ENCODE peak calls at places on chromosomes 3 and 15, in ten cellular contexts. S is CD4-positive, alpha-beta T cell; I is A673; H is GM13977; V is lower lobe of right lung; G is CD8-positive, alpha-beta T cell; W is nephron progenitor cell; Q is progenitor cell of endocrine pancreas; N is fibroblast of lung; P is upper lobe of right lung. T is an unnamed sample.

GRCh38 chr3:70620367-70620766 is 307.9 kb upstream of the MDFIC2 start:
- DNase-seq in V (no peak), N (no peak), Q (no peak), S (no peak), H (no peak), G (no peak), I (no peak), P (no peak), W (no peak), T (no peak)

GRCh38 chr15:78712797-78713515 is 71.9 kb upstream of the CHRNB4 start:
- DNase-seq in W (no peak), P (no peak), G (no peak), H (no peak), S (no peak), V (no peak), Q (no peak), I (no peak), N (no peak), T (no peak)

GRCh38 chr15:49865925-49866757 is 245.3 kb downstream of the DTWD1 start:
- DNase-seq in G (no peak), H (no peak), P (no peak), Q (no peak), V (no peak), S (no peak), N (no peak), I (no peak), W (no peak), T (no peak)

GRCh38 chr3:98650966-98651765 is 57.8 kb upstream of the CPOX start:
- DNase-seq in G (no peak), H (no peak), Q (no peak), P (no peak), V (no peak), I (no peak), W (no peak), N (no peak), S (no peak), T (no peak)

GRCh38 chr3:130905551-130905950 is 11.7 kb downstream of the ATP2C1 start:
- DNase-seq in W (no peak), P (no peak), V (no peak), I (peak), G (no peak), S (no peak), Q (no peak), N (no peak), H (no peak), T (no peak)

GRCh38 chr3:102529452-102529851 is 94.6 kb downstream of the ZPLD1 start:
- DNase-seq in G (no peak), H (no peak), I (peak), W (peak), N (peak), S (no peak), P (no peak), V (no peak), Q (no peak), T (no peak)

GRCh38 chr15:64019764-64020163 is 26.5 kb downstream of the DAPK2 start:
- DNase-seq in G (no peak), N (peak), V (no peak), S (no peak), H (no peak), I (no peak), W (no peak), Q (no peak), P (no peak), T (no peak)

GRCh38 chr3:17605032-17605431 is 137.4 kb downstream of the TBC1D5 start:
- DNase-seq in Q (no peak), S (no peak), G (no peak), P (no peak), N (peak), V (no peak), I (peak), W (no peak), H (no peak), T (no peak)

GRCh38 chr15:70792171-70792573 is 28.8 kb upstream of the UACA start:
- DNase-seq in W (no peak), S (no peak), G (no peak), I (no peak), P (no peak), N (peak), V (no peak), Q (no peak), H (no peak), T (no peak)

GRCh38 chr3:66675383-66675782 is 174.6 kb upstream of the LRIG1 start:
- DNase-seq in V (no peak), W (no peak), N (peak), H (no peak), S (no peak), P (no peak), I (no peak), Q (no peak), G (no peak), T (no peak)

GRCh38 chr3:104907507-104907906 is 459.2 kb upstream of the ALCAM start:
- DNase-seq in H (no peak), G (no peak), P (no peak), N (peak), I (peak), S (no peak), W (no peak), V (no peak), Q (no peak), T (no peak)

DNA sequence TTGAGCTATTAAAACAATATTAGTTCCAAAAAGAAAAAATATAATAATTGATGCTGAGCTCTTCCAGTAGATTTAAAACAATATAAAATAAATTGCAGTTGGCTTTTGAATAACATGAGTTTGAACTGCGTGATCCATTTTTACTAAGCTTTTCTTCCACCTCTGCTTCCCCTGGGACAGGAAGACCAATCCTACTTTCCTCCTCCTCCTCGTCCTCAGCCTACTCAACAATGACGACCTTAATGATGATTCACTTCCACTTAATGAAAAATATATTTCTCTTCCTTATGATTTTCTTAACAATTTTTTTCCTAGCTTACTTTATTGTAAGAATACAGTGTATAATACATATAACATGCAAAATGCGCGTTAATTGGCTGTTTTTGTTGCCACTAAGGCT is 78.9 kb upstream of the THRB start:
- DNase-seq in Q (no peak), P (no peak), H (no peak), G (no peak), V (no peak), S (no peak), W (no peak), N (no peak), I (no peak), T (no peak)
- TF ChIP-seq CTCF in Q (no peak), P (no peak), H (no peak), G (no peak), V (no peak), S (no peak), W (no peak), N (no peak), I (no peak), T (no peak)

GRCh38 chr3:174958671-174959328 is 99.7 kb downstream of the NAALADL2 start:
- DNase-seq in H (no peak), P (no peak), G (no peak), V (no peak), W (no peak), N (no peak), I (no peak), Q (no peak), S (no peak), T (no peak)

GRCh38 chr3:174960898-174961297 is 101.8 kb downstream of the NAALADL2 start:
- DNase-seq in V (no peak), N (no peak), G (no peak), Q (no peak), I (no peak), W (no peak), P (no peak), H (no peak), S (no peak), T (no peak)

GRCh38 chr3:174955513-174956001 is 96.4 kb downstream of the NAALADL2 start:
- DNase-seq in W (no peak), G (no peak), S (no peak), P (no peak), I (peak), N (peak), H (no peak), Q (no peak), V (no peak), T (no peak)

GRCh38 chr3:174957581-174958001 is 98.5 kb downstream of the NAALADL2 start:
- DNase-seq in W (no peak), Q (no peak), P (no peak), H (no peak), I (no peak), G (no peak), V (no peak), S (no peak), N (peak), T (no peak)

GRCh38 chr3:174957081-174957480 is 97.9 kb downstream of the NAALADL2 start:
- DNase-seq in I (no peak), N (peak), G (no peak), P (no peak), V (no peak), W (no peak), H (no peak), Q (no peak), S (no peak), T (no peak)
- TF ChIP-seq CTCF in I (no peak), N (no peak), G (no peak), P (no peak), V (no peak), W (no peak), H (no peak), Q (no peak), S (no peak), T (no peak)

GRCh38 chr3:159877924-159878323 is 110.7 kb upstream of the IL12A start:
- DNase-seq in P (no peak), Q (no peak), I (no peak), G (no peak), W (no peak), V (no peak), H (no peak), S (no peak), N (peak), T (no peak)

GRCh38 chr3:159867372-159867771 is 121.3 kb upstream of the IL12A start:
- DNase-seq in Q (no peak), V (no peak), G (no peak), W (no peak), I (no peak), H (no peak), S (no peak), P (no peak), N (no peak), T (no peak)

GRCh38 chr3:159870723-159871122 is 117.9 kb upstream of the IL12A start:
- DNase-seq in Q (no peak), I (no peak), V (no peak), H (no peak), W (no peak), P (no peak), S (no peak), N (no peak), G (no peak), T (no peak)

GRCh38 chr3:159872374-159873109 is 116.1 kb upstream of the IL12A start:
- DNase-seq in S (no peak), Q (no peak), H (no peak), P (no peak), N (peak), W (no peak), V (no peak), G (no peak), I (peak), T (no peak)
- TF ChIP-seq CTCF in S (no peak), Q (no peak), H (no peak), P (no peak), N (peak), W (no peak), V (no peak), G (no peak), I (no peak), T (no peak)

GRCh38 chr3:100260081-100260684 is 609 bp upstream of the TBC1D23 start:
- DNase-seq in I (peak), W (peak), G (no peak), P (peak), V (peak), N (peak), Q (peak), S (no peak), H (no peak), T (peak)
- TF ChIP-seq CTCF in I (no peak), W (no peak), G (no peak), P (peak), V (no peak), N (peak), Q (peak), S (no peak), H (no peak), T (no peak)

GRCh38 chr15:44261007-44261706 is 27.4 kb upstream of the GOLM2 start:
- DNase-seq in Q (no peak), W (no peak), S (no peak), G (no peak), N (no peak), P (no peak), H (no peak), I (no peak), V (no peak), T (no peak)
- TF ChIP-seq CTCF in Q (no peak), W (no peak), S (no peak), G (no peak), N (no peak), P (no peak), H (no peak), I (no peak), V (no peak), T (no peak)